ENCODE peak calls at places on chromosomes 16 and 17, in four cellular contexts. F, J, N and H are unnamed samples. For H3K4me1 and H3K27me3, the result is how much of the 10 kb centered on the place peaks cover.

GRCh38 chr17:45171338-45172231 is 9.9 kb downstream of the HEXIM2 start:
- DNase-seq in F (no peak), J (peak), N (peak), H (no peak)

GRCh38 chr16:24701521-24701951 is 27.9 kb upstream of the TNRC6A start:
- DNase-seq in F (peak), J (no peak), N (no peak), H (no peak)

GRCh38 chr17:57986841-57987581 is 1.0 kb downstream of the VEZF1 start:
- DNase-seq in F (peak), J (peak), N (peak), H (peak)

GRCh38 chr17:77571562-77571981 is 386.9 kb upstream of the TNRC6C start:
- DNase-seq in F (peak), J (peak), N (no peak), H (no peak)

GRCh38 chr16:1614226-1615102 is 2.3 kb downstream of the CRAMP1 start:
- DNase-seq in F (peak), J (no peak), N (peak), H (peak)

GRCh38 chr16:77888786-77889185 is 100.4 kb downstream of the VAT1L start:
- DNase-seq in F (no peak), J (no peak), N (no peak), H (no peak)

GRCh38 chr16:12265168-12265567 is 288.6 kb downstream of the SNX29 start:
- DNase-seq in F (no peak), J (no peak), N (no peak), H (no peak)

GRCh38 chr16:85309656-85310587 is 197.7 kb upstream of the CIBAR2 start:
- DNase-seq in F (no peak), J (peak), N (no peak), H (no peak)

GRCh38 chr17:73369126-73369525 is 57.3 kb upstream of the CDC42EP4 start:
- DNase-seq in F (peak), J (no peak), N (no peak), H (no peak)

GRCh38 chr17:27609606-27610303 is 21.2 kb upstream of the LGALS9 start:
- DNase-seq in F (peak), J (no peak), N (peak), H (peak)

GRCh38 chr16:4556580-4556979 is 440 bp downstream of the C16orf96 start:
- DNase-seq in F (no peak), J (no peak), N (no peak), H (no peak)

GRCh38 chr16:70735141-70735979 is 49.5 kb upstream of the MTSS2 start:
- DNase-seq in F (peak), J (no peak), N (no peak), H (no peak)

GRCh38 chr17:14407541-14407940 is 106.7 kb downstream of the HS3ST3B1 start:
- DNase-seq in F (no peak), J (no peak), N (no peak), H (no peak)

GRCh38 chr17:46950997-46951621 is 27.9 kb downstream of the RPRML start:
- DNase-seq in F (peak), J (no peak), N (no peak), H (no peak)

GRCh38 chr17:69757794-69758430 is 317.1 kb upstream of the KCNJ16 start:
- DNase-seq in F (peak), J (no peak), N (no peak), H (no peak)

GRCh38 chr17:76542566-76542971 is 2.7 kb downstream of the PRCD start:
- DNase-seq in F (no peak), J (no peak), N (no peak), H (no peak)
- H3K4me1 ChIP-seq in F (under half), J (half or more), N (half or more), H (under half)

GRCh38 chr17:81563861-81564586 is 11.9 kb upstream of the FAAP100 start:
- DNase-seq in F (peak), J (no peak), N (no peak), H (no peak)

GRCh38 chr17:81566461-81567126 is 14.4 kb upstream of the FAAP100 start:
- DNase-seq in F (peak), J (no peak), N (peak), H (peak)

GRCh38 chr17:81565231-81565630 is 13.1 kb upstream of the FAAP100 start:
- DNase-seq in F (no peak), J (no peak), N (no peak), H (no peak)

GRCh38 chr17:81567191-81567590 is 15.0 kb upstream of the FAAP100 start:
- DNase-seq in F (no peak), J (no peak), N (no peak), H (no peak)

DNA sequence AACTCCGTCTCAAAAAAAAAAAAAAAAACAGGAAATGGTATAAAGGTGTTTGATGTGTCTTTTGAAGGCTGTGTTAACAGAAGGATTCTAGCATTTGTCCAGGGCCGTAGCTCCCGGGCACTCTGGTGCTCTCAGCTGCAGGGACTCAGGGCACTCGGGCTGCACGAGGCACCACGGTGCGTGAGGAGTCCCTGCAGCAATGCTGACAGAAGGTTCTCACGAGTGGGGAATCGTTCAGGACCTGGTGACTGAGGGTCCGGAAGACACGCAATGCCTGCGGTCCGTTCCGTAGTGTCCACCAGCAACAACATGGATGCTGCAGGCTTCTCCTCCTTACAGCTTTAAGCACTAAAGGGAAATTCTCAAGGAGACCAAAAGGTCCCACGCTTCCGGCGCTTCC is 12.6 kb upstream of the FAAP100 start:
- DNase-seq in F (no peak), J (no peak), N (no peak), H (no peak)
- H3K27ac ChIP-seq in F (no peak), J (no peak), N (peak), H (no peak)

GRCh38 chr16:6081320-6081976 is 983.9 kb upstream of the EEF2KMT start:
- DNase-seq in F (no peak), J (no peak), N (peak), H (no peak)

DNA sequence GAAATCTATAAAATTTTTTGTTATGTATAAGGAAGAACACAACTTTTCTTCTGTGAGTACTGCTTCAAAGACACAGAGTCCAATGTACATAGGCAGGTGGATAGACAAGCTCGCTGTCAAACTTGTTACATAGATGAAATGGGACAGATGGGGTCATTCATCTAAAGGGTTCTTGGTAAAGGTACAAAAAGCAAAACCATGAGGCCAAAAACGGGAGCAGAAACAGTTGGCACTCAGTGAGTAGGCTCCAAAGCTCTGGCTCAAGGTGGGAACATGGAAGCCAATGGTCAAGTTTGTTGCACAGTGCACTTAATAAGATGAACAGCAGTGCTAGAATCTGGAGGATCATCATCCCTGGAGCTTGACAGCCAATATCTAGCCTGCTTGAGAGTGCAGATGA is 979.0 kb upstream of the EEF2KMT start:
- DNase-seq in F (no peak), J (no peak), N (no peak), H (no peak)
- H3K27me3 ChIP-seq in F (under half), J (under half), N (under half), H (under half)

GRCh38 chr17:82525712-82526111 is 6.2 kb downstream of the FOXK2 start:
- DNase-seq in F (no peak), J (no peak), N (no peak), H (no peak)
- H3K4me1 ChIP-seq in F (under half), J (half or more), N (half or more), H (under half)

DNA sequence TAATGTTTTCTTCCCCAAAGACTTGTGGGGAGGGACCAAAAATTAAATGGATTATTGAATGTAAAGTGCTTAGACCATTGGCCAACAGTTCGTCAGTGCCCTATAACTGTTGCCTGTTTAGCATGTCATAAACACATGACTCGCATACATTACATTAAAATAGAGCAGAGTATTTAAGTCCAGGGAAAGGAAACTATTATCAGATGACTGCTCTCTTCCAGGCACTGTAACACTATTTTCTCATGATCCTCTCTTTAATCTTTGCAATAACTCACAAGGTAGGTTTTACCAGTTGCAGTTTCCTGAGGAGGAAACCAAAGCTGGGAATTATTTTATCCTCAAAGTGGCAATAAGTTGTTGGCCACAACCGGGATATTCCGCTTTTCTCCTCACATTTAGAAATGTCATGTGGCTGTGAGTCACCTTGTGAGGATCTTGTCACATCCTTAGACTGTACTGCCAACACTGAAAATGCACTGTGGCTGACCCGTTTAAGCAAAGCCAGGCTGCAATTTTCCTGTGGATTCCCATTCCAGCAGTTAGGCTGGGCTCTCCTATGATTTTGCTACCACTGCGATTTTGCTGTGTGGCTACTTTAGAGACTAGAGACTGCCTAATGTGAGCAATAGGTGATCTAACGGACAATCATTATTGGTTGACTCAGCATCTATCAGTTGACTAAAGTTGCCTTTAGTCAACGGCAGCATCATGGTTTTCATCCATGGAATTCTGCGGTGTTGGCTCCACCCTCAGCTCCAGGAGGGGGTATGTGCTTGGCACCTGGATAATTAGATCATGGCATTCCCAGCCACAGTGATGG is 58.3 kb upstream of the DHX40 start:
- DNase-seq in F (peak), J (no peak), N (no peak), H (peak)
- H3K27ac ChIP-seq in F (no peak), J (no peak), N (no peak), H (peak)

GRCh38 chr16:3029499-3030127 is 5.8 kb downstream of the THOC6 start:
- DNase-seq in F (peak), J (no peak), N (peak), H (no peak)

GRCh38 chr16:3030128-3030871 is 6.4 kb downstream of the BICDL2 start:
- DNase-seq in F (no peak), J (no peak), N (no peak), H (no peak)

GRCh38 chr16:3035289-3035971 is 1.3 kb downstream of the BICDL2 start:
- DNase-seq in F (no peak), J (no peak), N (no peak), H (no peak)

GRCh38 chr16:3030872-3031212 is 5.9 kb downstream of the BICDL2 start:
- DNase-seq in F (no peak), J (no peak), N (no peak), H (peak)

DNA sequence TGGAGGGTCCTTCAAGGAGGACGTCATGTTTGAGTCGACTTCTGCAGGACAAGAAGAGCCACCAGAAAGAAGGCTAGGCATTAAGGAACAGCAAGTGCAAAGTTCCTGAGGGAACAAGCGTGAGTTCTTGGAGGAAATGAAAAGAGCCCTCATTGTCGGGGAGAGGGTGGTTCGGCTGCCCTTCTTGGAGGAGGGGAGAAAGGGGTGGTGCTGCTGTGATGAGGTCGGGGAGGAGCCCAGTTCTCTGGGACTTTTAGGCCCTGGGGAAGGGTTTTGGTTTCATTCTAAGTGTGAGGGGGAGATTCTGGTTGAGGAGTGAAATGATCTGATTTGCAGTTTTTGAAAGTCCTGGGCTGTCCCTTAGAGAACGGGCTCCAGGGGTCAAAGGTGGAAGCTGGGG is 4.1 kb downstream of the BICDL2 start:
- DNase-seq in F (no peak), J (no peak), N (no peak), H (no peak)
- H3K27me3 ChIP-seq in F (half or more), J (half or more), N (under half), H (half or more)

DNA sequence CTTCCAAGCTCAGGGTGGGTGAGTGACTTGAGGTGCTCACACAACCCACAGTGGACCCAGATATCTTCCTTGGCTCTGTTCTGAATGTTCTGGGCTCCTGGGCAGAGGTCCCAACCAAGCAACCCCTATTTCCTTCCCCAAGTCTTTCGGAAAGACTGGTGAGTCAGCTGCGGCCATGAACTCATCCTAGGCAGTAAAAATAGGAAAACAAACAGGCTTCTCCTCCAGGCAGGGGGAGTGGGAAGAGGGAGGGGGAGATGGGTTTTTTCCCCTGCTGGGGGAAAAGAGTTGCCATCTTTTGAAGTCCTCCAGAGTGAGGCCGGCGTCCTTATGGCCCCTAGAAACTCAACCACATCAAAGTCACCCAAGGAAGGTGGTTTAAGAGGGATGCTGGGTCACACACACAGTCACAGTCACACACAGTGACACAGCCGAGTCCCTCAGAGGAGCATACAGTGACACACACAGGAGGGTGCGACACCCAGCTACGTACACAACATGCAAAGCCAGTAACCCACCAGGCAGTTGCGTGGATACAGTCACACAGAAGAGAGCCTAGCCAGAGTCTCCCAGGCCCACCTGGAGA is 16.0 kb upstream of the DLX4 start:
- DNase-seq in F (peak), J (no peak), N (no peak), H (peak)
- H3K4me1 ChIP-seq in F (under half), J (under half), N (under half), H (under half)

GRCh38 chr17:74433421-74434121 is 1.7 kb downstream of the GPRC5C start:
- DNase-seq in F (peak), J (no peak), N (peak), H (no peak)
- H3K27ac ChIP-seq in F (peak), J (peak), N (peak), H (no peak)